ENCODE peak calls at places on chromosomes 1 and 21, in four cellular contexts. T is NCI-H2081, M is putamen, Z is right cardiac atrium. F is an unnamed sample.

GRCh38 chr1:156767879-156768608 is 709 bp downstream of the PRCC start:
- DNase-seq in T (peak; percentile 58), M (no peak), Z (no peak), F (peak; percentile 40)

GRCh38 chr21:26389971-26390641 is 183.0 kb downstream of the CYYR1 start:
- DNase-seq in T (no peak), M (no peak), Z (no peak), F (no peak)

GRCh38 chr1:235783148-235783776 is 83.4 kb downstream of the LYST start:
- DNase-seq in T (peak; percentile 56), M (no peak), Z (no peak), F (no peak)

GRCh38 chr1:208170252-208170651 is 73.9 kb downstream of the PLXNA2 start:
- DNase-seq in T (peak; percentile 78), M (no peak), Z (peak; percentile 49), F (peak; percentile 70)

GRCh38 chr21:33384851-33385331 is 18.3 kb upstream of the IFNGR2 start:
- DNase-seq in T (no peak), M (no peak), Z (no peak), F (no peak)

GRCh38 chr1:232793944-232794343 is 11.3 kb upstream of the MAP10 start:
- DNase-seq in T (peak; percentile 83), M (no peak), Z (no peak), F (no peak)

GRCh38 chr1:199226163-199226562 is 587.3 kb downstream of the PTPRC start:
- DNase-seq in T (no peak), M (no peak), Z (no peak), F (no peak)

GRCh38 chr1:52629021-52629643 is 3.8 kb upstream of the SHISAL2A start:
- DNase-seq in T (no peak), M (peak; percentile 31), Z (peak; percentile 56), F (no peak)

GRCh38 chr1:56911539-56911938 is 54.3 kb downstream of the C8B start:
- DNase-seq in T (no peak), M (no peak), Z (no peak), F (no peak)

GRCh38 chr1:38789498-38790169 is 69.9 kb downstream of the RRAGC start:
- DNase-seq in T (peak; percentile 26), M (no peak), Z (no peak), F (no peak)

GRCh38 chr1:18541046-18541795 is 60.5 kb downstream of the KLHDC7A start:
- DNase-seq in T (no peak), M (no peak), Z (no peak), F (no peak)

GRCh38 chr1:157369808-157370521 is 182.3 kb downstream of the FCRL5 start:
- DNase-seq in T (peak; percentile 77), M (peak; percentile 12), Z (no peak), F (no peak)

GRCh38 chr1:60620107-60620506 is 462.3 kb upstream of the NFIA start:
- DNase-seq in T (no peak), M (no peak), Z (peak; percentile 46), F (peak; percentile 9)

GRCh38 chr1:65493792-65494191 is 73.3 kb downstream of the LEPR start:
- DNase-seq in T (no peak), M (no peak), Z (no peak), F (no peak)

GRCh38 chr1:7705908-7706216 is 65.2 kb upstream of the VAMP3 start:
- DNase-seq in T (no peak), M (no peak), Z (no peak), F (no peak)

GRCh38 chr1:56508523-56508983 is 70.8 kb downstream of the PLPP3 start:
- DNase-seq in T (no peak), M (no peak), Z (peak; percentile 77), F (peak; percentile 48)

GRCh38 chr1:8986814-8987190 is 39.4 kb downstream of the SLC2A7 start:
- DNase-seq in T (no peak), M (no peak), Z (no peak), F (no peak)

GRCh38 chr1:200226268-200226968 is 183.4 kb downstream of the ZNF281 start:
- DNase-seq in T (no peak), M (no peak), Z (no peak), F (no peak)

GRCh38 chr1:66298427-66298826 is 235.5 kb upstream of the SGIP1 start:
- DNase-seq in T (no peak), M (no peak), Z (no peak), F (no peak)

GRCh38 chr1:227942716-227943261 is 4.9 kb downstream of the WNT9A start:
- DNase-seq in T (no peak), M (no peak), Z (peak; percentile 13), F (no peak)

GRCh38 chr1:112625696-112626095 is 6.1 kb downstream of the CAPZA1 start:
- DNase-seq in T (no peak), M (peak; percentile 21), Z (peak; percentile 63), F (peak; percentile 37)

GRCh38 chr1:93616221-93616995 is 65.2 kb downstream of the BCAR3 start:
- DNase-seq in T (no peak), M (no peak), Z (peak; percentile 69), F (peak; percentile 40)

GRCh38 chr1:111241797-111242196 is 14.3 kb downstream of the CHI3L2 start:
- DNase-seq in T (no peak), M (no peak), Z (no peak), F (no peak)

GRCh38 chr1:81920245-81920740 is 119.6 kb downstream of the ADGRL2 start:
- DNase-seq in T (no peak), M (peak; percentile 58), Z (peak; percentile 57), F (peak; percentile 17)

GRCh38 chr1:154865442-154866256 is 4.4 kb downstream of the KCNN3 start:
- DNase-seq in T (no peak), M (peak; percentile 70), Z (no peak), F (no peak)

GRCh38 chr1:25543425-25544242 is at the start of gene LDLRAP1:
- DNase-seq in T (peak; percentile 24), M (peak; percentile 85), Z (peak; percentile 90), F (peak; percentile 84)

GRCh38 chr1:2585318-2586092 is 1.1 kb upstream of the PRXL2B start:
- DNase-seq in T (peak; percentile 56), M (peak; percentile 71), Z (peak; percentile 90), F (peak; percentile 63)

GRCh38 chr1:25675729-25676476 is 59.3 kb downstream of the MAN1C1 start:
- DNase-seq in T (peak; percentile 55), M (no peak), Z (no peak), F (no peak)

GRCh38 chr21:35593000-35593502 is 467.3 kb downstream of the SETD4 start:
- DNase-seq in T (peak; percentile 8), M (no peak), Z (no peak), F (no peak)

F was measured in heart right ventricle.